ENCODE peak calls at places on chromosomes 12 and 14, in six cellular contexts. One of them, this sample, is unnamed.

GRCh38 chr14:46580941-46581671 is 70.5 kb downstream of the RPL10L start:
- DNase-seq in sigmoid colon: no peak
- DNase-seq in CD4-positive, CD25-positive, alpha-beta regulatory T cell: no peak
- DNase-seq in stomach: no peak
- DNase-seq in HCT116: peak
- DNase-seq in neuronal stem cell: peak
- DNase-seq in this sample: no peak

GRCh38 chr14:95257521-95257920 is 62.2 kb downstream of the CLMN start:
- DNase-seq in sigmoid colon: no peak
- DNase-seq in CD4-positive, CD25-positive, alpha-beta regulatory T cell: no peak
- DNase-seq in stomach: no peak
- DNase-seq in HCT116: no peak
- DNase-seq in neuronal stem cell: no peak
- DNase-seq in this sample: no peak

GRCh38 chr14:77375973-77376372 is 921 bp downstream of the TMED8 start:
- DNase-seq in sigmoid colon: no peak
- DNase-seq in CD4-positive, CD25-positive, alpha-beta regulatory T cell: no peak
- DNase-seq in stomach: no peak
- DNase-seq in HCT116: no peak
- DNase-seq in neuronal stem cell: no peak
- DNase-seq in this sample: no peak

GRCh38 chr14:69475194-69475818 is 9.2 kb upstream of the PLEKHD1 start:
- DNase-seq in sigmoid colon: no peak
- DNase-seq in CD4-positive, CD25-positive, alpha-beta regulatory T cell: no peak
- DNase-seq in stomach: no peak
- DNase-seq in HCT116: no peak
- DNase-seq in neuronal stem cell: no peak
- DNase-seq in this sample: no peak

GRCh38 chr12:100026241-100026640 is 41.5 kb upstream of the ANKS1B start:
- DNase-seq in sigmoid colon: no peak
- DNase-seq in CD4-positive, CD25-positive, alpha-beta regulatory T cell: no peak
- DNase-seq in stomach: no peak
- DNase-seq in HCT116: no peak
- DNase-seq in neuronal stem cell: no peak
- DNase-seq in this sample: no peak

GRCh38 chr12:71354871-71355270 is 84.7 kb upstream of the LGR5 start:
- DNase-seq in sigmoid colon: no peak
- DNase-seq in CD4-positive, CD25-positive, alpha-beta regulatory T cell: no peak
- DNase-seq in stomach: no peak
- DNase-seq in HCT116: no peak
- DNase-seq in neuronal stem cell: peak
- DNase-seq in this sample: no peak

GRCh38 chr12:16726879-16727278 is 120.9 kb upstream of the LMO3 start:
- DNase-seq in sigmoid colon: no peak
- DNase-seq in CD4-positive, CD25-positive, alpha-beta regulatory T cell: no peak
- DNase-seq in stomach: no peak
- DNase-seq in HCT116: no peak
- DNase-seq in neuronal stem cell: no peak
- DNase-seq in this sample: no peak

GRCh38 chr14:69101331-69101826 is 51.5 kb downstream of the DCAF5 start:
- DNase-seq in sigmoid colon: no peak
- DNase-seq in CD4-positive, CD25-positive, alpha-beta regulatory T cell: no peak
- DNase-seq in stomach: no peak
- DNase-seq in HCT116: peak
- DNase-seq in neuronal stem cell: no peak
- DNase-seq in this sample: no peak

GRCh38 chr14:53786045-53786444 is 170.6 kb downstream of the BMP4 start:
- DNase-seq in sigmoid colon: no peak
- DNase-seq in CD4-positive, CD25-positive, alpha-beta regulatory T cell: no peak
- DNase-seq in stomach: no peak
- DNase-seq in HCT116: no peak
- DNase-seq in neuronal stem cell: no peak
- DNase-seq in this sample: no peak

GRCh38 chr12:70535896-70536374 is 101.3 kb downstream of the PTPRB start:
- DNase-seq in sigmoid colon: peak
- DNase-seq in CD4-positive, CD25-positive, alpha-beta regulatory T cell: no peak
- DNase-seq in stomach: no peak
- DNase-seq in HCT116: no peak
- DNase-seq in neuronal stem cell: no peak
- DNase-seq in this sample: peak

GRCh38 chr12:93442411-93443340 is 929 bp upstream of the UBE2N start:
- DNase-seq in sigmoid colon: no peak
- DNase-seq in CD4-positive, CD25-positive, alpha-beta regulatory T cell: no peak
- DNase-seq in stomach: no peak
- DNase-seq in HCT116: no peak
- DNase-seq in neuronal stem cell: no peak
- DNase-seq in this sample: no peak

GRCh38 chr12:124727244-124727673 is 136.4 kb downstream of the SCARB1 start:
- DNase-seq in sigmoid colon: peak
- DNase-seq in CD4-positive, CD25-positive, alpha-beta regulatory T cell: no peak
- DNase-seq in stomach: peak
- DNase-seq in HCT116: peak
- DNase-seq in neuronal stem cell: no peak
- DNase-seq in this sample: peak

GRCh38 chr14:51616724-51617409 is 34.8 kb upstream of the FRMD6 start:
- DNase-seq in sigmoid colon: no peak
- DNase-seq in CD4-positive, CD25-positive, alpha-beta regulatory T cell: no peak
- DNase-seq in stomach: peak
- DNase-seq in HCT116: peak
- DNase-seq in neuronal stem cell: no peak
- DNase-seq in this sample: no peak

GRCh38 chr14:89621009-89621421 is 204.0 kb upstream of the FOXN3 start:
- DNase-seq in sigmoid colon: no peak
- DNase-seq in CD4-positive, CD25-positive, alpha-beta regulatory T cell: peak
- DNase-seq in stomach: no peak
- DNase-seq in HCT116: no peak
- DNase-seq in neuronal stem cell: no peak
- DNase-seq in this sample: no peak

GRCh38 chr14:102164241-102164641 is 24.5 kb downstream of the WDR20 start:
- DNase-seq in sigmoid colon: no peak
- DNase-seq in CD4-positive, CD25-positive, alpha-beta regulatory T cell: no peak
- DNase-seq in stomach: no peak
- DNase-seq in HCT116: no peak
- DNase-seq in neuronal stem cell: no peak
- DNase-seq in this sample: no peak

GRCh38 chr14:101333335-101334280 is 227.7 kb upstream of the DIO3 start:
- DNase-seq in sigmoid colon: no peak
- DNase-seq in CD4-positive, CD25-positive, alpha-beta regulatory T cell: no peak
- DNase-seq in stomach: no peak
- DNase-seq in HCT116: no peak
- DNase-seq in neuronal stem cell: no peak
- DNase-seq in this sample: no peak

GRCh38 chr14:46661728-46662127 is 10.1 kb upstream of the RPL10L start:
- DNase-seq in sigmoid colon: no peak
- DNase-seq in CD4-positive, CD25-positive, alpha-beta regulatory T cell: no peak
- DNase-seq in stomach: no peak
- DNase-seq in HCT116: peak
- DNase-seq in neuronal stem cell: no peak
- DNase-seq in this sample: no peak

GRCh38 chr14:99513183-99513694 is 32.0 kb downstream of the CCNK start:
- DNase-seq in sigmoid colon: peak
- DNase-seq in CD4-positive, CD25-positive, alpha-beta regulatory T cell: peak
- DNase-seq in stomach: no peak
- DNase-seq in HCT116: no peak
- DNase-seq in neuronal stem cell: no peak
- DNase-seq in this sample: no peak

GRCh38 chr14:21486640-21487087 is 9.7 kb downstream of the TOX4 start:
- DNase-seq in sigmoid colon: no peak
- DNase-seq in CD4-positive, CD25-positive, alpha-beta regulatory T cell: no peak
- DNase-seq in stomach: no peak
- DNase-seq in HCT116: no peak
- DNase-seq in neuronal stem cell: no peak
- DNase-seq in this sample: no peak

DNA sequence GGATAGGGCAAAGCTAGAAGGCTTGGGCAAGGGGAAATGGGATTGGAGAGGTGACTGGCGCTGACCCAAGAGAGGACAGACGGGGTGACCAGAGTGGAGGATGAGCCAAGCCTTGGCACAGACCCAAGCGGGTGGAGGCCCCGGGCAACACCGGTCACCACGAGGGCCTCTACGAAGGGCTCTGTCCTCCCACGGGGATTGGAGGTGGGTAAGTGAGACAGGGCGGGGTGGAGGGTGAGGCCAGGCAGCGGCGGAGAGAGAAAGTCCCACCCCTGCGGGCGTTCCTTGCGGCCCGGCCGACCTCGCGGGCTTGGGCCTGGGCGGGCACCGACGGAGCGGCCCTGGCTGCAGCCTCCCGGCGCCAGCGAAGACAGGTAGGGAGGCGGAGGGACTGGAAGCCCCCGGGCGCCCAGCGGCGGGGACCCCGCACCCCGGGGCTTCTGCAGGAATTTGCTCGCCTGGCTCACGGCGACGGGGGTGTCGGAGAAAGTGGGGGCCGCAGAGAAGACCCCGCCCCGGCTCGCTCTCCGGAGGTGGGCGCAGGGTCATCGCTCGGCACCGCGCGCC is at the start of gene PAPLN:
- DNase-seq in sigmoid colon: peak
- DNase-seq in CD4-positive, CD25-positive, alpha-beta regulatory T cell: no peak
- DNase-seq in stomach: no peak
- DNase-seq in HCT116: peak
- DNase-seq in neuronal stem cell: no peak
- DNase-seq in this sample: no peak
- H3K27ac ChIP-seq in sigmoid colon: peak
- H3K27ac ChIP-seq in CD4-positive, CD25-positive, alpha-beta regulatory T cell: no peak
- H3K27ac ChIP-seq in stomach: peak
- H3K27ac ChIP-seq in HCT116: peak
- H3K27ac ChIP-seq in neuronal stem cell: peak
- H3K27ac ChIP-seq in this sample: peak

DNA sequence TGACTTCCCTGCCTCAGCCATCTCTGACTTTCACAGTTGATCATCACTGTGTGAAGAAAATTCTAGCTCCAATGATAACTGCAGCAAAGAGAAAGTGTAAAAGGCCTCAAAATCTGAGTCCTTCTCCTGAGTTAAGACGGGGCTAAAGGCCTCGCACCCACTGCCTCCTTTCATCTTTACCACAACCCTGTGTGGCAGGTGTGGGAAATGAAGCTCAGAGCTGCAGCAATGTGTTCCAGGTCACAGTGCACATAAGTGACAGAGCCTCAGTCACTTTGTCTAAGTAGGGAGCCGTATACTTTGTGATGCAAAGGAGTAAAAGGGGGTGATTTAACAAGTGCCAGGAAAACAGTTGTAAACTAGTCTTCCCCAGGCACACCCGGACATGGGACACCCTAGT is 144.7 kb upstream of the TMCC3 start:
- DNase-seq in sigmoid colon: no peak
- DNase-seq in CD4-positive, CD25-positive, alpha-beta regulatory T cell: no peak
- DNase-seq in stomach: no peak
- DNase-seq in HCT116: no peak
- DNase-seq in neuronal stem cell: no peak
- DNase-seq in this sample: no peak
- H3K27ac ChIP-seq in sigmoid colon: no peak
- H3K27ac ChIP-seq in CD4-positive, CD25-positive, alpha-beta regulatory T cell: no peak
- H3K27ac ChIP-seq in stomach: no peak
- H3K27ac ChIP-seq in HCT116: no peak
- H3K27ac ChIP-seq in neuronal stem cell: no peak
- H3K27ac ChIP-seq in this sample: no peak

GRCh38 chr12:6921996-6922935 is 5.5 kb upstream of the ATN1 start:
- DNase-seq in sigmoid colon: no peak
- DNase-seq in CD4-positive, CD25-positive, alpha-beta regulatory T cell: no peak
- DNase-seq in stomach: no peak
- DNase-seq in HCT116: no peak
- DNase-seq in neuronal stem cell: no peak
- DNase-seq in this sample: no peak
- H3K27ac ChIP-seq in sigmoid colon: no peak
- H3K27ac ChIP-seq in CD4-positive, CD25-positive, alpha-beta regulatory T cell: no peak
- H3K27ac ChIP-seq in stomach: peak
- H3K27ac ChIP-seq in HCT116: no peak
- H3K27ac ChIP-seq in neuronal stem cell: no peak
- H3K27ac ChIP-seq in this sample: no peak

DNA sequence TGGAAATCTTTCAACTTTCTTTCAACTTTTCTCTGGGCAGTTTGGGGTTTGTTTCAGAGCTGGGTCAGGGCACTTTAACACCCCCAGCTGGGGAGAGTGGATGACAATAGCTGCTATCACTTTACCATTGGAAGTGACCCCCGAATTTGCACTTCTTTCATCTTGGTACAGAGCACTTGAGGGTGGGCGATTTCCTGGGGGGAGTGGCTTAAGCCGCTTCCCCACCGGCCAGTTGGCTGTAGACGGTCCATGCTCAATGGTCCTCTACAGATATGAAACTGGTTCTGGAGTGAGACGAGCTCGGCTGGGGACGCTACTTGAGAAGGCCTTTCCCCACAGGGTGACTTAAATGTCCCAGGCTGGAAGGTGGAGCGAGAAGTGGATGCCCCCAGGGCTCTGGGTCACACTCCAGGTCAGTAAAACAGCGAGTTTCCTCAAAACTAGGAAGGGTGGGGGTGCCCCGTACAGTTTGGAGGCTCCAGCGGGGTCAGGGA is at the start of gene VRTN:
- DNase-seq in sigmoid colon: peak
- DNase-seq in CD4-positive, CD25-positive, alpha-beta regulatory T cell: no peak
- DNase-seq in stomach: no peak
- DNase-seq in HCT116: no peak
- DNase-seq in neuronal stem cell: no peak
- DNase-seq in this sample: no peak
- H3K27ac ChIP-seq in sigmoid colon: no peak
- H3K27ac ChIP-seq in CD4-positive, CD25-positive, alpha-beta regulatory T cell: no peak
- H3K27ac ChIP-seq in stomach: no peak
- H3K27ac ChIP-seq in HCT116: no peak
- H3K27ac ChIP-seq in neuronal stem cell: peak
- H3K27ac ChIP-seq in this sample: no peak

GRCh38 chr12:2779281-2779680 is 15.5 kb upstream of the FKBP4 start:
- DNase-seq in sigmoid colon: no peak
- DNase-seq in CD4-positive, CD25-positive, alpha-beta regulatory T cell: no peak
- DNase-seq in stomach: no peak
- DNase-seq in HCT116: no peak
- DNase-seq in neuronal stem cell: no peak
- DNase-seq in this sample: no peak
- H3K27ac ChIP-seq in sigmoid colon: no peak
- H3K27ac ChIP-seq in CD4-positive, CD25-positive, alpha-beta regulatory T cell: no peak
- H3K27ac ChIP-seq in stomach: no peak
- H3K27ac ChIP-seq in HCT116: no peak
- H3K27ac ChIP-seq in neuronal stem cell: no peak
- H3K27ac ChIP-seq in this sample: no peak

GRCh38 chr14:61322011-61322798 is 826 bp downstream of the PRKCH start:
- DNase-seq in sigmoid colon: peak
- DNase-seq in CD4-positive, CD25-positive, alpha-beta regulatory T cell: peak
- DNase-seq in stomach: peak
- DNase-seq in HCT116: no peak
- DNase-seq in neuronal stem cell: no peak
- DNase-seq in this sample: no peak

GRCh38 chr14:61319706-61320105 is 1.7 kb upstream of the PRKCH start:
- DNase-seq in sigmoid colon: no peak
- DNase-seq in CD4-positive, CD25-positive, alpha-beta regulatory T cell: no peak
- DNase-seq in stomach: no peak
- DNase-seq in HCT116: no peak
- DNase-seq in neuronal stem cell: no peak
- DNase-seq in this sample: no peak

GRCh38 chr14:61319086-61319485 is 2.3 kb upstream of the PRKCH start:
- DNase-seq in sigmoid colon: no peak
- DNase-seq in CD4-positive, CD25-positive, alpha-beta regulatory T cell: no peak
- DNase-seq in stomach: no peak
- DNase-seq in HCT116: no peak
- DNase-seq in neuronal stem cell: no peak
- DNase-seq in this sample: no peak

GRCh38 chr14:61321385-61322010 is at the start of gene PRKCH:
- DNase-seq in sigmoid colon: peak
- DNase-seq in CD4-positive, CD25-positive, alpha-beta regulatory T cell: peak
- DNase-seq in stomach: peak
- DNase-seq in HCT116: peak
- DNase-seq in neuronal stem cell: peak
- DNase-seq in this sample: no peak

GRCh38 chr14:61320806-61321384 is 484 bp upstream of the PRKCH start:
- DNase-seq in sigmoid colon: no peak
- DNase-seq in CD4-positive, CD25-positive, alpha-beta regulatory T cell: no peak
- DNase-seq in stomach: no peak
- DNase-seq in HCT116: no peak
- DNase-seq in neuronal stem cell: no peak
- DNase-seq in this sample: no peak
- H3K27ac ChIP-seq in sigmoid colon: peak
- H3K27ac ChIP-seq in CD4-positive, CD25-positive, alpha-beta regulatory T cell: peak
- H3K27ac ChIP-seq in stomach: peak
- H3K27ac ChIP-seq in HCT116: peak
- H3K27ac ChIP-seq in neuronal stem cell: no peak
- H3K27ac ChIP-seq in this sample: no peak

This sample was measured in substantia nigra.